ENCODE peak calls at places on chromosomes 7 and 10, in five cellular contexts. D is uterus, E is right lobe of liver, O is IMR-90, F is breast epithelium. S is an unnamed sample. For H3K4me1, the result is how much of the 10 kb centered on the place peaks cover.

GRCh38 chr10:59463909-59464308 is 101.6 kb upstream of the FAM13C start:
- DNase-seq in O (no peak), D (no peak), F (no peak), E (no peak), S (no peak)

GRCh38 chr10:102379383-102379782 is 16.1 kb upstream of the NFKB2 start:
- DNase-seq in F (no peak), O (no peak), D (no peak), E (no peak), S (no peak)

GRCh38 chr10:13731799-13732198 is 145.0 kb downstream of the PRPF18 start:
- DNase-seq in E (no peak), F (no peak), O (no peak), D (no peak), S (no peak)

GRCh38 chr10:79938728-79939380 is 10.1 kb downstream of the SFTPD start:
- DNase-seq in F (no peak), O (no peak), E (no peak), D (no peak), S (peak)

GRCh38 chr10:3948843-3949242 is 163.8 kb upstream of the KLF6 start:
- DNase-seq in F (no peak), D (no peak), O (peak), E (no peak), S (no peak)

GRCh38 chr10:95906675-95907453 is 911 bp upstream of the CC2D2B start:
- DNase-seq in D (peak), O (peak), E (peak), F (no peak), S (peak)

GRCh38 chr7:39672176-39672575 is 48.8 kb downstream of the RALA start:
- DNase-seq in D (no peak), F (no peak), O (no peak), E (no peak), S (no peak)

GRCh38 chr7:14690075-14690474 is 212.5 kb downstream of the DGKB start:
- DNase-seq in E (no peak), O (no peak), F (no peak), D (no peak), S (no peak)

GRCh38 chr7:55573234-55573504 is 867 bp upstream of the VOPP1 start:
- DNase-seq in D (no peak), O (no peak), E (no peak), F (no peak), S (peak)

GRCh38 chr10:43322321-43322720 is 49.1 kb upstream of the FXYD4 start:
- DNase-seq in D (no peak), E (no peak), O (no peak), F (no peak), S (no peak)

GRCh38 chr7:43509906-43510305 is 73.0 kb upstream of the STK17A start:
- DNase-seq in E (no peak), D (no peak), O (no peak), F (no peak), S (no peak)

DNA sequence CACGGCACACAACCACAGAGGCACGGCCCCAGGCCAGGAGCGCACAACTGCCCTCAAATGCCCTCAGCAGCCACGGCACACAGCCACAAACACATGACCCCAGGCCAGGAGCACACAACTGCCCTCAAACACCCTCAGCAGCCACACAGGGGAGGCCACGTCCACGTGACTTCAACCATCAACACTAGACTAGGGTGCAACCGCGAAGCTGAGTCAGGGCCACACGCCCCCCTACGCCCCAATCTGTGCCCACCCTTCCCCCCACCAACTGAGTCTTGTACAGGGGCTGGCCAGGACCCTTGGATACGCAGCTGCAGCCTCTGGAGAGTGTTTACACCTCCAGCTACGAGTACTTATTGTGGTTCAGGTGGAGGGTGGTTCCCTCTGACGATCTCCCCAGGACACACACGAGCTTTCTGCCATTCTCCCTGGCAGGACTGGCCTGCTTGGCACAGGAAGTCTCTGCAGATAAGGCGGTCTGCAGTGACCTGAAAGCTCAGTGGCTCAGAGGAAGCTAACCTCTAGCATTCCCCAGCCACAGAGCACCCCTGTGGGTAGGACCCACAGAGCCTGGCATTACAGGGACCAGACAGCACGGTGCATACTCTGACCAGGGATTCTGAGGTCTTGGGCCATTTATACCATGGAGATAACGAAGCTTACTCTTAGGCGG is 2.0 kb upstream of the GPR146 start:
- DNase-seq in O (no peak), E (no peak), D (no peak), F (no peak), S (no peak)
- H3K27ac ChIP-seq in O (no peak), E (no peak), D (peak), F (peak), S (no peak)

GRCh38 chr10:99370993-99371392 is 41.8 kb downstream of the CNNM1 start:
- DNase-seq in E (no peak), O (peak), D (no peak), F (no peak), S (no peak)
- TF ChIP-seq CTCF in E (peak), O (peak), D (no peak), F (no peak), S (peak)

GRCh38 chr7:156836443-156836842 is 56.5 kb downstream of the LMBR1 start:
- DNase-seq in F (no peak), D (no peak), E (no peak), O (peak), S (no peak)
- H3K4me1 ChIP-seq in F (under half), D (under half), E (under half), O (under half), S (under half)

DNA sequence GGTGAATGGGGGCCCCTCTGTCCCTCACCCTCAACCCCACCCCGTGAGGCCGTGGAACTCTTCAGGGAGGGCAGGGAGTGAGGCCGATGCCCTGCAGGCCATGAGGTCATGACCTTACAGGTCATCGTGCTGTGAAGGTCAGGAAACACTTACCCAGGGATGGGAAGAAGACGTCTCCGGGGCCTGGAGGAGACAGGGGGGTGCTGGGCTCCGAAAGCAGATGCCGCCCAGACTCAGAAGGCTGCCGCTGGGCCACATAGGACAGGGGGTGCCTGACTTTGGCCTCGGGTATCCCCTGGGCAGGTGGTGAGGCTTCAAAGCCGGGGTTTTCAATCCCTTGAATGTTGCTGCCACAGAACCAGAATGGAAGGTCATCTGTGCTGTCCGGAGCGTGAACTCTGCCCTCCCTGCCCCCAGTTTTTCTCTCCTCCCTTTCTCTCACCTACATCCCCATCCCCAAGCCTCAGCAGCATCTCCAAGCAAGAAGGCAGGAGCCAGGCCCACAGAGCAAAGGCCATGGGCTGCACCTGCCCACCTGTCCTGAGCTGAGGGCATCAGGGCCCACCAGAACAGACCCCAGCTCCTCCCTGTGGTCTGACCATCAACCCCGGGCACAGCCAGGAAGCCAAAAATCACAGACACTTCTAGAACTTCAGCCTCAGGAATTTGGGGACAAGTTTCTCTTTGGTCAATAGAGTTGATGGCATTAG is 21.6 kb downstream of the VSIR start:
- DNase-seq in E (peak), O (no peak), D (no peak), F (no peak), S (no peak)
- H3K27ac ChIP-seq in E (no peak), O (no peak), D (no peak), F (no peak), S (no peak)

DNA sequence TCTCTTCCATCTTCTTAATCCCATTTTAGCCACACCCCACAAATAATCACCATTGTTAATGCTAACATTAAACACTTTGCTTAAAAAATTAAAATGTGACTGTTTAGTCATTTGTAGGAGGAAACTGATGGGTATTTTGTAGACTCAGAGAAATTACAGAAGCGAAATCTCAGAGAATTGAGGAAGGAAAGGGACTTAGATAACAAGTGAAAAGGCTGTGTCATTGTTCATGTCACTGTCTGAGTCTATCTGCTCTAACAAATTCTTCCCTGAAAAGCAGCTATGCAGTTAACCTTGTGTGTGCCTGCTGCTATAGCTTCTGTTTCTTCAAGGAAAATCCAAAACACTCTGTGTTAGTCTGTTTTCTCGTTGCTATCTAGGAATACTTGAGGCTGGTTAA is 40.9 kb upstream of the PLXDC2 start:
- DNase-seq in O (no peak), D (no peak), E (no peak), F (no peak), S (no peak)
- TF ChIP-seq CTCF in O (no peak), D (no peak), E (no peak), F (no peak), S (no peak)

GRCh38 chr7:116522247-116522646 is 2.6 kb upstream of the CAV1 start:
- DNase-seq in D (no peak), E (no peak), O (peak), F (no peak), S (peak)
- H3K4me1 ChIP-seq in D (under half), E (under half), O (under half), F (under half), S (under half)

GRCh38 chr10:58384095-58384494 is 1.1 kb upstream of the TFAM start:
- DNase-seq in E (no peak), F (no peak), D (no peak), O (no peak), S (no peak)
- H3K27ac ChIP-seq in E (peak), F (peak), D (peak), O (no peak), S (no peak)